ENCODE peak calls at places on chromosomes 2 and 18, in four cellular contexts. S, X, H and A are unnamed samples.

GRCh38 chr2:33166287-33166881 is 219.6 kb downstream of the LTBP1 start:
- DNase-seq in S (no peak), X (peak; percentile 73), H (no peak), A (no peak)

GRCh38 chr2:122433123-122433754 is 677.8 kb downstream of the TSN start:
- DNase-seq in S (no peak), X (no peak), H (no peak), A (no peak)

GRCh38 chr18:74331404-74331803 is 15.8 kb downstream of the C18orf63 start:
- DNase-seq in S (no peak), X (peak; percentile 51), H (no peak), A (no peak)

GRCh38 chr2:120653026-120653425 is 82.6 kb upstream of the GLI2 start:
- DNase-seq in S (no peak), X (peak; percentile 62), H (no peak), A (no peak)

GRCh38 chr2:221289389-221289788 is 282.7 kb downstream of the EPHA4 start:
- DNase-seq in S (no peak), X (peak; percentile 40), H (no peak), A (no peak)

GRCh38 chr2:201969938-201970785 is 63.5 kb upstream of the FZD7 start:
- DNase-seq in S (no peak), X (peak; percentile 93), H (no peak), A (no peak)

GRCh38 chr2:60629801-60630385 is 76.4 kb upstream of the BCL11A start:
- DNase-seq in S (no peak), X (no peak), H (no peak), A (no peak)

GRCh38 chr2:121075641-121076500 is 209.1 kb downstream of the TFCP2L1 start:
- DNase-seq in S (no peak), X (no peak), H (peak; percentile 81), A (no peak)

GRCh38 chr2:72828840-72829507 is 3.1 kb upstream of the EXOC6B start:
- DNase-seq in S (no peak), X (peak; percentile 27), H (no peak), A (no peak)

GRCh38 chr2:28960401-28960800 is 20.7 kb upstream of the TOGARAM2 start:
- DNase-seq in S (no peak), X (no peak), H (no peak), A (no peak)

GRCh38 chr2:236209535-236209934 is 41.3 kb upstream of the GBX2 start:
- DNase-seq in S (peak; percentile 3), X (no peak), H (no peak), A (no peak)

GRCh38 chr2:75495862-75496261 is 64.9 kb downstream of the EVA1A start:
- DNase-seq in S (no peak), X (no peak), H (no peak), A (no peak)

DNA sequence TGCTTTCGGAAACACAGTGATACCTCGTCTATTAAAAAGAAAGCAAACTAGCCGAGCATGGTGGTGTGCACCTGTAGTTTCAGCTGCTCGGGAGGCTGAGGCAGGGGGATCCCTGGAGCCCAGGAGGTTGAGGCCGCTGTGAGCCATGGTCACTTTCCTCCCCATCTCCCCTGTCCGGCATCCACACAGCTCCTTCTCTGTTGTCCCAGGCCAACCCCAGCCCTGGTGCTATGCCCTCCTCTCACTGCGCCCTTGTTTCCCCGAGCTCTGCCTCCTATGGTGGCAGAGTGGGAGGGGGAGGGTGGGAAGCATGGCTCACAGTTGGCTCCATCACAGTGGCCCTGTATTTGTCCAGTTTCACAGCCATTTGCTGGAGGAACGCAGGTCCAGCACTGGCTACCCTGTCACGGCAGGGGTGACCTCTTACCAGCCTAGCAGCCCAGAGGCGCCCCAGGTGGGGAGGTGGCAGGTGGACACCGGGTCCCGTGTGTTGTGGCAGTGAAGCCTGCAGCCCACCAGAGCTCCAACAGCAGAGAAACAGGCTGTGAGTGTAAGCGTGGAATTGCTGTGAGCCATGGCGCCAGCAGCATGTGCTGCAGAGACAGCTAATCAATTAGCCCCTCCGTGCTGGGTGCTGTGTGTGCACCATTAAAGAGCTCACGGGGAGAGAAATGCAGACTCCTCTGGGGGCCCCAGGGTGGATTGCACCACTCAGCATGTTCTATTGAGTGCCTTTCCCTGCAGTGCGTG is 15.6 kb downstream of the RTP5 start:
- DNase-seq in S (no peak), X (no peak), H (no peak), A (no peak)
- H3K4me3 ChIP-seq in S (no peak overlapping the region), X (no peak overlapping the region), H (no peak overlapping the region), A (no peak overlapping the region)

DNA sequence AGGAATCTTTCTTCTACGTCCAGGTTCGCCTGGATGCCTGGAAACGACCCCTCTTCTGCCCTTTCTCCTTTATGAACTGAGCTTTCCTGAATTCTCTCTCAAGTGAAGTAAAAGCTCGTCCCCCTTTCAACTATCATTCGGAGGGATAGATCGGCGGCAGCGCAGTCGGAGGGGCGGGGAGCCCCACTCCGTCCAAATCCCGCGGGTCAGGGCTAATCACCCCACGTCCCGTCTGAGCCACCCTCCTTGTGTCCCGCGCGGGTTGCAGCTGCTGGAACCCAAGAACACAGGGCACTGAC is 367 bp downstream of the FBXO48 start:
- DNase-seq in S (no peak), X (no peak), H (no peak), A (no peak)
- H3K4me1 ChIP-seq in S (peaks cover 19% of the 10 kb centered on the region), X (peaks cover 3% of the 10 kb centered on the region), H (peaks cover 2% of the 10 kb centered on the region), A (peaks cover 23% of the 10 kb centered on the region)

GRCh38 chr2:152519581-152519952 is 184.6 kb downstream of the FMNL2 start:
- DNase-seq in S (no peak), X (no peak), H (no peak), A (no peak)
- H3K4me3 ChIP-seq in S (no peak overlapping the region), X (no peak overlapping the region), H (no peak overlapping the region), A (no peak overlapping the region)

GRCh38 chr2:205694256-205694655 is 12.0 kb downstream of the NRP2 start:
- DNase-seq in S (no peak), X (no peak), H (no peak), A (no peak)
- H3K4me1 ChIP-seq in S (peaks cover 25% of the 10 kb centered on the region), X (peaks cover 42% of the 10 kb centered on the region), H (peaks cover 25% of the 10 kb centered on the region), A (no peaks in the 10 kb centered on the region)

GRCh38 chr2:176527141-176527901 is 258.1 kb downstream of the MTX2 start:
- DNase-seq in S (no peak), X (no peak), H (no peak), A (no peak)
- H3K4me3 ChIP-seq in S (no peak overlapping the region), X (no peak overlapping the region), H (no peak overlapping the region), A (no peak overlapping the region)